ENCODE peak calls at places on chromosomes 11 and 22, in four cellular contexts. A, W, P and E are unnamed samples.

GRCh38 chr22:31019276-31019930 is 50.3 kb downstream of the TUG1 start:
- DNase-seq in P (no peak), A (no peak), W (no peak), E (no peak)

GRCh38 chr22:41932353-41932752 is 5.7 kb upstream of the TNFRSF13C start:
- DNase-seq in W (no peak), P (no peak), A (no peak), E (no peak)

GRCh38 chr11:66327171-66328035 is 8.8 kb downstream of the RIN1 start:
- DNase-seq in A (no peak), W (no peak), P (no peak), E (peak; percentile 68)

GRCh38 chr22:20946080-20946986 is 20.7 kb upstream of the AIFM3 start:
- DNase-seq in W (no peak), A (no peak), P (no peak), E (peak; percentile 17)

GRCh38 chr11:133619973-133620372 is 87.7 kb upstream of the OPCML start:
- DNase-seq in A (no peak), W (peak; percentile 16), P (no peak), E (no peak)

GRCh38 chr22:23054531-23055257 is 15.6 kb upstream of the GNAZ start:
- DNase-seq in W (peak; percentile 73), A (peak; percentile 7), P (no peak), E (no peak)

GRCh38 chr22:39152511-39153219 is at the start of gene CBX7:
- DNase-seq in W (peak; percentile 96), P (peak; percentile 98), A (peak; percentile 97), E (peak; percentile 65)

GRCh38 chr11:23097906-23098305 is 237.6 kb upstream of the CCDC179 start:
- DNase-seq in A (no peak), P (no peak), W (no peak), E (no peak)

GRCh38 chr22:24731786-24732185 is 42.7 kb downstream of the PIWIL3 start:
- DNase-seq in A (no peak), P (no peak), W (no peak), E (no peak)

GRCh38 chr11:3866836-3867208 is 11.4 kb downstream of the STIM1 start:
- DNase-seq in A (no peak), P (no peak), W (no peak), E (no peak)

GRCh38 chr22:36544107-36544620 is 15.2 kb upstream of the EIF3D start:
- DNase-seq in A (no peak), P (no peak), W (no peak), E (peak; percentile 25)

GRCh38 chr11:106070606-106071005 is 6.5 kb downstream of the KBTBD3 start:
- DNase-seq in W (no peak), P (no peak), A (no peak), E (no peak)

GRCh38 chr11:373716-374551 is 4.6 kb downstream of the B4GALNT4 start:
- DNase-seq in W (no peak), P (no peak), A (no peak), E (no peak)

GRCh38 chr11:6693342-6694228 is 10.4 kb upstream of the MRPL17 start:
- DNase-seq in W (no peak), A (no peak), P (peak; percentile 30), E (peak; percentile 88)

GRCh38 chr22:22165936-22166710 is 78.5 kb upstream of the VPREB1 start:
- DNase-seq in P (no peak), W (no peak), A (no peak), E (no peak)

GRCh38 chr22:48824673-48825651 is 1002.7 kb downstream of the BRD1 start:
- DNase-seq in P (no peak), W (no peak), A (no peak), E (no peak)

GRCh38 chr11:74011360-74012071 is 2.6 kb upstream of the UCP3 start:
- DNase-seq in P (peak; percentile 38), W (peak; percentile 86), A (no peak), E (no peak)

GRCh38 chr11:48041877-48042698 is 61.7 kb downstream of the PTPRJ start:
- DNase-seq in W (no peak), P (no peak), A (no peak), E (no peak)

GRCh38 chr11:44731685-44732411 is 5.1 kb downstream of the TSPAN18 start:
- DNase-seq in W (no peak), P (no peak), A (no peak), E (no peak)

GRCh38 chr11:7311903-7312302 is 60.2 kb downstream of the SYT9 start:
- DNase-seq in W (no peak), P (no peak), A (no peak), E (no peak)

GRCh38 chr22:42972592-42973535 is 42.1 kb downstream of the PACSIN2 start:
- DNase-seq in P (no peak), W (no peak), A (no peak), E (no peak)

GRCh38 chr11:24781288-24781687 is 284.4 kb downstream of the LUZP2 start:
- DNase-seq in W (no peak), P (no peak), A (no peak), E (no peak)

GRCh38 chr11:24779791-24780190 is 282.9 kb downstream of the LUZP2 start:
- DNase-seq in P (no peak), A (no peak), W (no peak), E (no peak)
- TF ChIP-seq CTCF in P (no peak), A (no peak), W (no peak), E (no peak)

DNA sequence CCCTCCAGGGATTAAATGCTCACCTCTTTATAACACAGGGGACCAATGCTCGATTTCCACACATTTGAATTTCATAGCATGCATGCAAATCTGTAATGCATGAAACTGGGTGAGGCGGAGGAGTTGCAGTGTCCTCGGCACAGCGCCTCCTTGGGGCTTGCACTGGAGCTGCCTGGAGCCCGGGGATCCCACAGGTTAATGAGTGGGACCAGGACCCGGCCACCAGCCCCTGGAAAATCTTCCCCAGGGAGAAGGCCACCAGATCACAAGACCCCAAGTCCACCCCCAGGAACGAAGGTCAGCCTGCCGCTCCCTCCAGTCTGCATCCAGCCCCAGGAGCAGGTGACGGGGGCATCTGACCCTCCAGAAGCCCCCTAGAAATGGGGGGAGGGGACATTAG is 119.1 kb downstream of the MN1 start:
- DNase-seq in W (no peak), A (no peak), P (no peak), E (no peak)
- TF ChIP-seq CTCF in W (no peak), A (no peak), P (no peak), E (peak; percentile 62)

GRCh38 chr22:29071261-29072045 is 1.4 kb upstream of the KREMEN1 start:
- DNase-seq in P (peak; percentile 29), A (peak; percentile 74), W (peak; percentile 62), E (no peak)
- TF ChIP-seq CTCF in P (no peak), A (no peak), W (no peak), E (no peak)

GRCh38 chr22:19798825-19799224 is 38.2 kb downstream of the TBX1 start:
- DNase-seq in P (no peak), A (no peak), W (no peak), E (no peak)
- TF ChIP-seq CTCF in P (no peak), A (no peak), W (no peak), E (no peak)

GRCh38 chr11:94853836-94854235 is 85.7 kb downstream of the AMOTL1 start:
- DNase-seq in A (no peak), W (no peak), P (no peak), E (no peak)

GRCh38 chr11:94854770-94855633 is 86.8 kb downstream of the AMOTL1 start:
- DNase-seq in W (no peak), P (no peak), A (no peak), E (no peak)

GRCh38 chr11:94849836-94850235 is 81.7 kb downstream of the AMOTL1 start:
- DNase-seq in A (peak; percentile 63), P (no peak), W (no peak), E (no peak)

GRCh38 chr11:94855666-94856065 is 87.5 kb downstream of the AMOTL1 start:
- DNase-seq in P (no peak), A (no peak), W (no peak), E (no peak)

GRCh38 chr11:94851864-94852581 is 83.9 kb downstream of the AMOTL1 start:
- DNase-seq in P (no peak), W (no peak), A (no peak), E (no peak)
- TF ChIP-seq CTCF in P (no peak), W (no peak), A (no peak), E (no peak)

GRCh38 chr11:120694706-120695105 is 183.2 kb downstream of the GRIK4 start:
- DNase-seq in P (no peak), A (no peak), W (no peak), E (no peak)

GRCh38 chr11:120698918-120699317 is 187.4 kb downstream of the GRIK4 start:
- DNase-seq in A (no peak), P (no peak), W (no peak), E (no peak)

GRCh38 chr11:120695426-120695825 is 183.9 kb downstream of the GRIK4 start:
- DNase-seq in W (no peak), A (no peak), P (no peak), E (no peak)

GRCh38 chr11:120696597-120696996 is 185.0 kb downstream of the GRIK4 start:
- DNase-seq in P (no peak), W (no peak), A (no peak), E (no peak)
- TF ChIP-seq CTCF in P (no peak), W (peak; percentile 16), A (no peak), E (peak; percentile 37)

GRCh38 chr22:19242699-19243098 is 48.8 kb downstream of the CLTCL1 start:
- DNase-seq in P (no peak), A (no peak), W (no peak), E (no peak)

GRCh38 chr22:19240813-19241592 is 50.5 kb downstream of the CLTCL1 start:
- DNase-seq in W (no peak), P (no peak), A (no peak), E (no peak)

GRCh38 chr22:19238900-19239299 is 52.6 kb downstream of the CLTCL1 start:
- DNase-seq in P (no peak), W (no peak), A (no peak), E (no peak)

GRCh38 chr22:19239464-19239863 is 52.1 kb downstream of the CLTCL1 start:
- DNase-seq in P (no peak), W (no peak), A (no peak), E (no peak)

GRCh38 chr22:19241593-19241906 is 50.0 kb downstream of the CLTCL1 start:
- DNase-seq in P (no peak), W (no peak), A (no peak), E (no peak)
- TF ChIP-seq CTCF in P (no peak), W (no peak), A (no peak), E (no peak)

DNA sequence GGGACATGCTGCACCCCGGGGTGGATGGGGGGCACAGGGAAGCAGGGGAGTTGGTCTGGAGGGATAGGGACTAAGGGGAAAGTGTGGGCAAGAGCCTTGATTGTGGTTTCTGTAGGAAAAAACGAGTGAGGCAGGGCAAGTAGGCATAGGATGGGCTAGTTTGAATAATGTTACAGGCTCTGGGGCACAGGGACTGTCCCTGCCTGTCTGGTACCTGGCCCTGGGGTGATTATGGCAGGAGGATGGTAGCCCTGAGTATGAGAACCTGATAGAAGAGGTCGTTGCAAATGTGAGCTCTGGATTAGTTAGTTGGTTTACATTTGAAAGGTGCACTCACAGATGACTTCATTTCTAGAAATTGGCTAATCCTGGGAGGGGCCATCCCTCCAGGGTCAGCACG is 11.4 kb upstream of the SMIM38 start:
- DNase-seq in P (no peak), A (no peak), W (no peak), E (no peak)
- TF ChIP-seq CTCF in P (no peak), A (no peak), W (no peak), E (no peak)